ENCODE peak calls at places on chromosomes 3 and 15, in seven cellular contexts. One of them, this sample, is unnamed.

GRCh38 chr3:129975332-129976090 is 991 bp downstream of the TRH start:
- DNase-seq in H9: peak
- DNase-seq in mesenchymal stem cell: no peak
- DNase-seq in H1: peak
- DNase-seq in mesendoderm: peak
- DNase-seq in IMR-90: no peak
- DNase-seq in neuronal stem cell: no peak
- DNase-seq in this sample: no peak

GRCh38 chr15:52790166-52790708 is at the start of gene ONECUT1:
- DNase-seq in H9: peak
- DNase-seq in mesenchymal stem cell: peak
- DNase-seq in IMR-90: peak
- DNase-seq in H1: peak
- DNase-seq in mesendoderm: peak
- DNase-seq in neuronal stem cell: peak
- DNase-seq in this sample: peak

GRCh38 chr3:94794563-94794962 is 731.7 kb downstream of the NSUN3 start:
- DNase-seq in H1: no peak
- DNase-seq in IMR-90: no peak
- DNase-seq in mesendoderm: no peak
- DNase-seq in mesenchymal stem cell: no peak
- DNase-seq in neuronal stem cell: no peak
- DNase-seq in H9: no peak
- DNase-seq in this sample: no peak

GRCh38 chr15:27210176-27210575 is 239.2 kb downstream of the GABRG3 start:
- DNase-seq in mesendoderm: no peak
- DNase-seq in H1: no peak
- DNase-seq in neuronal stem cell: no peak
- DNase-seq in mesenchymal stem cell: no peak
- DNase-seq in H9: no peak
- DNase-seq in IMR-90: no peak
- DNase-seq in this sample: no peak

GRCh38 chr15:69032703-69033373 is 18.3 kb downstream of the NOX5 start:
- DNase-seq in neuronal stem cell: no peak
- DNase-seq in IMR-90: no peak
- DNase-seq in mesendoderm: no peak
- DNase-seq in H9: no peak
- DNase-seq in H1: no peak
- DNase-seq in mesenchymal stem cell: no peak
- DNase-seq in this sample: no peak

GRCh38 chr3:173529062-173529711 is 131.6 kb downstream of the NLGN1 start:
- DNase-seq in mesendoderm: peak
- DNase-seq in H9: peak
- DNase-seq in H1: no peak
- DNase-seq in neuronal stem cell: no peak
- DNase-seq in mesenchymal stem cell: peak
- DNase-seq in IMR-90: peak
- DNase-seq in this sample: peak

GRCh38 chr3:186871403-186871924 is 29.0 kb downstream of the ADIPOQ start:
- DNase-seq in neuronal stem cell: no peak
- DNase-seq in IMR-90: no peak
- DNase-seq in H1: no peak
- DNase-seq in mesenchymal stem cell: no peak
- DNase-seq in H9: no peak
- DNase-seq in mesendoderm: no peak
- DNase-seq in this sample: no peak

GRCh38 chr3:2458816-2459215 is 360.1 kb downstream of the CNTN4 start:
- DNase-seq in mesendoderm: no peak
- DNase-seq in H1: no peak
- DNase-seq in mesenchymal stem cell: peak
- DNase-seq in H9: no peak
- DNase-seq in neuronal stem cell: no peak
- DNase-seq in IMR-90: no peak
- DNase-seq in this sample: no peak

GRCh38 chr3:188286087-188286513 is 132.1 kb downstream of the LPP start:
- DNase-seq in mesenchymal stem cell: peak
- DNase-seq in IMR-90: peak
- DNase-seq in mesendoderm: no peak
- DNase-seq in H1: no peak
- DNase-seq in neuronal stem cell: no peak
- DNase-seq in H9: no peak
- DNase-seq in this sample: peak

GRCh38 chr15:95266481-95267061 is 1035.2 kb downstream of the MCTP2 start:
- DNase-seq in H9: no peak
- DNase-seq in mesenchymal stem cell: no peak
- DNase-seq in IMR-90: peak
- DNase-seq in neuronal stem cell: no peak
- DNase-seq in mesendoderm: no peak
- DNase-seq in H1: no peak
- DNase-seq in this sample: peak

GRCh38 chr15:33309602-33310276 is 1.0 kb upstream of the RYR3 start:
- DNase-seq in H1: peak
- DNase-seq in mesenchymal stem cell: no peak
- DNase-seq in neuronal stem cell: peak
- DNase-seq in H9: peak
- DNase-seq in mesendoderm: peak
- DNase-seq in IMR-90: no peak
- DNase-seq in this sample: no peak

GRCh38 chr3:197031315-197032285 is 2.0 kb upstream of the MELTF start:
- DNase-seq in H1: no peak
- DNase-seq in IMR-90: peak
- DNase-seq in H9: no peak
- DNase-seq in mesenchymal stem cell: peak
- DNase-seq in neuronal stem cell: no peak
- DNase-seq in mesendoderm: peak
- DNase-seq in this sample: peak

GRCh38 chr15:87733522-87733921 is 523.0 kb downstream of the NTRK3 start:
- DNase-seq in mesenchymal stem cell: no peak
- DNase-seq in neuronal stem cell: no peak
- DNase-seq in IMR-90: no peak
- DNase-seq in H1: no peak
- DNase-seq in mesendoderm: no peak
- DNase-seq in H9: no peak
- DNase-seq in this sample: no peak

GRCh38 chr15:32838820-32839219 is 121.0 kb downstream of the GREM1 start:
- DNase-seq in H1: no peak
- DNase-seq in mesenchymal stem cell: peak
- DNase-seq in neuronal stem cell: no peak
- DNase-seq in mesendoderm: no peak
- DNase-seq in IMR-90: peak
- DNase-seq in H9: no peak
- DNase-seq in this sample: no peak

GRCh38 chr3:176757440-176757839 is 439.8 kb downstream of the TBL1XR1 start:
- DNase-seq in mesendoderm: no peak
- DNase-seq in IMR-90: no peak
- DNase-seq in neuronal stem cell: no peak
- DNase-seq in H9: no peak
- DNase-seq in mesenchymal stem cell: no peak
- DNase-seq in H1: no peak
- DNase-seq in this sample: no peak

GRCh38 chr15:68285243-68285980 is 7.9 kb downstream of the FEM1B start:
- DNase-seq in IMR-90: no peak
- DNase-seq in H9: no peak
- DNase-seq in H1: no peak
- DNase-seq in neuronal stem cell: no peak
- DNase-seq in mesendoderm: no peak
- DNase-seq in mesenchymal stem cell: no peak
- DNase-seq in this sample: no peak

GRCh38 chr3:152617609-152618008 is 217.3 kb upstream of the P2RY1 start:
- DNase-seq in neuronal stem cell: no peak
- DNase-seq in mesenchymal stem cell: no peak
- DNase-seq in mesendoderm: no peak
- DNase-seq in H1: no peak
- DNase-seq in IMR-90: no peak
- DNase-seq in H9: no peak
- DNase-seq in this sample: no peak

GRCh38 chr15:79834496-79834895 is 62.3 kb downstream of the MTHFS start:
- DNase-seq in mesenchymal stem cell: no peak
- DNase-seq in H9: no peak
- DNase-seq in neuronal stem cell: no peak
- DNase-seq in mesendoderm: no peak
- DNase-seq in IMR-90: no peak
- DNase-seq in H1: no peak
- DNase-seq in this sample: no peak
- H4K8ac ChIP-seq in mesenchymal stem cell: no peak
- H4K8ac ChIP-seq in H9: no peak
- H4K8ac ChIP-seq in neuronal stem cell: no peak
- H4K8ac ChIP-seq in mesendoderm: no peak
- H4K8ac ChIP-seq in IMR-90: no peak
- H4K8ac ChIP-seq in H1: no peak
- H4K8ac ChIP-seq in this sample: no peak

GRCh38 chr3:45332493-45332892 is 55.9 kb upstream of the LARS2 start:
- DNase-seq in H1: no peak
- DNase-seq in mesenchymal stem cell: no peak
- DNase-seq in IMR-90: no peak
- DNase-seq in H9: no peak
- DNase-seq in mesendoderm: no peak
- DNase-seq in neuronal stem cell: no peak
- DNase-seq in this sample: no peak

GRCh38 chr3:45330500-45331295 is 57.7 kb upstream of the LARS2 start:
- DNase-seq in H9: no peak
- DNase-seq in mesendoderm: no peak
- DNase-seq in neuronal stem cell: no peak
- DNase-seq in IMR-90: no peak
- DNase-seq in H1: no peak
- DNase-seq in mesenchymal stem cell: no peak
- DNase-seq in this sample: no peak

GRCh38 chr3:45329779-45330305 is 58.5 kb upstream of the LARS2 start:
- DNase-seq in H9: no peak
- DNase-seq in IMR-90: no peak
- DNase-seq in neuronal stem cell: no peak
- DNase-seq in mesendoderm: no peak
- DNase-seq in mesenchymal stem cell: no peak
- DNase-seq in H1: no peak
- DNase-seq in this sample: no peak

GRCh38 chr3:45333549-45333948 is 54.8 kb upstream of the LARS2 start:
- DNase-seq in IMR-90: peak
- DNase-seq in H9: no peak
- DNase-seq in mesenchymal stem cell: no peak
- DNase-seq in H1: no peak
- DNase-seq in mesendoderm: peak
- DNase-seq in neuronal stem cell: no peak
- DNase-seq in this sample: no peak

GRCh38 chr3:45332901-45333407 is 55.4 kb upstream of the LARS2 start:
- DNase-seq in mesendoderm: peak
- DNase-seq in H1: no peak
- DNase-seq in IMR-90: no peak
- DNase-seq in neuronal stem cell: no peak
- DNase-seq in H9: no peak
- DNase-seq in mesenchymal stem cell: no peak
- DNase-seq in this sample: no peak
- H3K4me2 ChIP-seq in mesendoderm: no peak
- H3K4me2 ChIP-seq in H1: no peak
- H3K4me2 ChIP-seq in IMR-90: no peak
- H3K4me2 ChIP-seq in neuronal stem cell: no peak
- H3K4me2 ChIP-seq in H9: no peak
- H3K4me2 ChIP-seq in mesenchymal stem cell: no peak
- H3K4me2 ChIP-seq in this sample: no peak

GRCh38 chr15:89785064-89785770 is 9.1 kb downstream of the MESP2 start:
- DNase-seq in H1: no peak
- DNase-seq in IMR-90: no peak
- DNase-seq in H9: peak
- DNase-seq in mesendoderm: no peak
- DNase-seq in neuronal stem cell: no peak
- DNase-seq in mesenchymal stem cell: no peak
- DNase-seq in this sample: no peak
- H4K8ac ChIP-seq in H1: no peak
- H4K8ac ChIP-seq in IMR-90: no peak
- H4K8ac ChIP-seq in H9: no peak
- H4K8ac ChIP-seq in mesendoderm: no peak
- H4K8ac ChIP-seq in neuronal stem cell: peak
- H4K8ac ChIP-seq in mesenchymal stem cell: no peak
- H4K8ac ChIP-seq in this sample: no peak

GRCh38 chr3:25156526-25157075 is 271.5 kb upstream of the RARB start:
- DNase-seq in IMR-90: peak
- DNase-seq in H9: no peak
- DNase-seq in H1: no peak
- DNase-seq in mesenchymal stem cell: peak
- DNase-seq in mesendoderm: peak
- DNase-seq in neuronal stem cell: peak
- DNase-seq in this sample: peak
- H3K4me2 ChIP-seq in IMR-90: no peak
- H3K4me2 ChIP-seq in H9: peak
- H3K4me2 ChIP-seq in H1: peak
- H3K4me2 ChIP-seq in mesenchymal stem cell: no peak
- H3K4me2 ChIP-seq in mesendoderm: no peak
- H3K4me2 ChIP-seq in neuronal stem cell: no peak
- H3K4me2 ChIP-seq in this sample: no peak

GRCh38 chr15:37115538-37115937 is 15.2 kb upstream of the MEIS2 start:
- DNase-seq in mesendoderm: no peak
- DNase-seq in H1: no peak
- DNase-seq in H9: no peak
- DNase-seq in IMR-90: no peak
- DNase-seq in mesenchymal stem cell: no peak
- DNase-seq in neuronal stem cell: no peak
- DNase-seq in this sample: no peak

GRCh38 chr15:37121492-37121891 is 21.1 kb upstream of the MEIS2 start:
- DNase-seq in H9: no peak
- DNase-seq in mesenchymal stem cell: no peak
- DNase-seq in mesendoderm: no peak
- DNase-seq in IMR-90: no peak
- DNase-seq in neuronal stem cell: no peak
- DNase-seq in H1: no peak
- DNase-seq in this sample: no peak

GRCh38 chr15:37112171-37112570 is 11.8 kb upstream of the MEIS2 start:
- DNase-seq in H9: no peak
- DNase-seq in H1: no peak
- DNase-seq in mesendoderm: no peak
- DNase-seq in IMR-90: no peak
- DNase-seq in neuronal stem cell: no peak
- DNase-seq in mesenchymal stem cell: peak
- DNase-seq in this sample: no peak

GRCh38 chr15:37112963-37113362 is 12.6 kb upstream of the MEIS2 start:
- DNase-seq in mesenchymal stem cell: peak
- DNase-seq in mesendoderm: no peak
- DNase-seq in neuronal stem cell: no peak
- DNase-seq in H9: no peak
- DNase-seq in IMR-90: no peak
- DNase-seq in H1: no peak
- DNase-seq in this sample: no peak

DNA sequence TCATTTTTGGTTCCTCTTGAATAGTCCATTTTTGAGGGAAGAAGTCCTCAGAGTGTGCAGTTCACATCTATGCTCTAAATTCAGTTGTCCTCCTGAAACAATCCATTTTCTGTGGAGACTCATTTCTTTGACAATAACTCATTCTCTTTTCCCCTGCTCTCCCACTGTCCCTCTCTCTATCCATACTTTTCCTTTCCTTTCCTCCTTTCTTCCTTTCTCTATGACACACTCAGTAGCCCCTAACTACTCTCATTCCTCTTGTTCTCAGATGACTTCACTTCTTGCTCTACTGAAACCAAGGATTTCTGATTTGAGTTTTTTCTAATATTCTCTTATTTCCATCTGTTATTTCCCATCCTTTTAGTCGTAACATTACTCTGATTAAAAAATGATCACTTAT is 16.7 kb upstream of the MEIS2 start:
- DNase-seq in IMR-90: no peak
- DNase-seq in neuronal stem cell: no peak
- DNase-seq in mesenchymal stem cell: no peak
- DNase-seq in mesendoderm: no peak
- DNase-seq in H1: no peak
- DNase-seq in H9: no peak
- DNase-seq in this sample: no peak
- H4K8ac ChIP-seq in IMR-90: peak
- H4K8ac ChIP-seq in neuronal stem cell: no peak
- H4K8ac ChIP-seq in mesenchymal stem cell: no peak
- H4K8ac ChIP-seq in mesendoderm: no peak
- H4K8ac ChIP-seq in H1: no peak
- H4K8ac ChIP-seq in H9: no peak
- H4K8ac ChIP-seq in this sample: no peak